ENCODE peak calls at places on chromosomes 5 and 9, in six cellular contexts. R is cardiac fibroblast, Y is IMR-90, F is heart left ventricle, V is AG09319, G is esophagus muscularis mucosa. D is an unnamed sample.
A peak's percentile ranks its signal among the peaks of the same experiment; 100 is the strongest.

GRCh38 chr5:172505840-172506638 is 51.7 kb upstream of the SH3PXD2B start:
- DNase-seq in R (no peak), Y (no peak), F (no peak), V (no peak), G (peak; percentile 64), D (no peak)

GRCh38 chr5:9058666-9059065 is 487.2 kb downstream of the SEMA5A start:
- DNase-seq in R (peak; percentile 44), Y (peak; percentile 44), F (no peak), V (no peak), G (peak; percentile 57), D (no peak)

GRCh38 chr9:127714020-127714835 is 1.2 kb downstream of the PTRH1 start:
- DNase-seq in R (no peak), Y (no peak), F (no peak), V (no peak), G (no peak), D (no peak)

GRCh38 chr9:69674112-69674511 is 1.9 kb upstream of the APBA1 start:
- DNase-seq in R (no peak), Y (no peak), F (no peak), V (no peak), G (no peak), D (no peak)

GRCh38 chr5:157555031-157555640 is 20.4 kb downstream of the ADAM19 start:
- DNase-seq in R (no peak), Y (no peak), F (no peak), V (no peak), G (no peak), D (no peak)

GRCh38 chr9:37283730-37284235 is 138.7 kb upstream of the GRHPR start:
- DNase-seq in R (peak; percentile 49), Y (peak; percentile 87), F (no peak), V (no peak), G (no peak), D (no peak)

GRCh38 chr5:52997424-52997823 is 8.3 kb downstream of the ITGA2 start:
- DNase-seq in R (no peak), Y (no peak), F (no peak), V (no peak), G (no peak), D (no peak)

GRCh38 chr5:158648631-158649030 is 451.1 kb downstream of the EBF1 start:
- DNase-seq in R (no peak), Y (no peak), F (no peak), V (no peak), G (no peak), D (no peak)

GRCh38 chr9:2963307-2963706 is 119.4 kb upstream of the PUM3 start:
- DNase-seq in R (no peak), Y (no peak), F (no peak), V (no peak), G (no peak), D (no peak)

GRCh38 chr5:124557761-124558160 is 188.7 kb downstream of the ZNF608 start:
- DNase-seq in R (no peak), Y (no peak), F (no peak), V (no peak), G (peak; percentile 82), D (no peak)

GRCh38 chr9:131874916-131875670 is 135.2 kb upstream of the RAPGEF1 start:
- DNase-seq in R (no peak), Y (no peak), F (no peak), V (no peak), G (no peak), D (no peak)

GRCh38 chr5:151739939-151740335 is 18.5 kb downstream of the ATOX1 start:
- DNase-seq in R (peak; percentile 91), Y (peak; percentile 94), F (no peak), V (peak; percentile 85), G (no peak), D (no peak)

GRCh38 chr5:132777209-132778069 is at the start of gene SEPTIN8:
- DNase-seq in R (peak; percentile 49), Y (no peak), F (peak; percentile 75), V (no peak), G (no peak), D (peak; percentile 32)

GRCh38 chr5:119077444-119077843 is 6.6 kb downstream of the DMXL1 start:
- DNase-seq in R (no peak), Y (no peak), F (no peak), V (no peak), G (no peak), D (no peak)

GRCh38 chr9:70556736-70557135 is 142.3 kb upstream of the KLF9 start:
- DNase-seq in R (no peak), Y (no peak), F (no peak), V (no peak), G (no peak), D (no peak)

GRCh38 chr5:12672141-12672540 is 767.9 kb upstream of the CTNND2 start:
- DNase-seq in R (no peak), Y (no peak), F (no peak), V (no peak), G (no peak), D (no peak)

GRCh38 chr5:76025069-76025468 is 58.1 kb upstream of the SV2C start:
- DNase-seq in R (no peak), Y (no peak), F (no peak), V (no peak), G (no peak), D (no peak)

GRCh38 chr5:177957241-177957640 is 38.8 kb downstream of the PROP1 start:
- DNase-seq in R (no peak), Y (no peak), F (no peak), V (no peak), G (no peak), D (no peak)

GRCh38 chr9:4934976-4935672 is 49.9 kb upstream of the JAK2 start:
- DNase-seq in R (peak; percentile 30), Y (no peak), F (no peak), V (no peak), G (no peak), D (no peak)

GRCh38 chr9:69122086-69122390 is 52.0 kb upstream of the TJP2 start:
- DNase-seq in R (peak; percentile 65), Y (peak; percentile 61), F (peak; percentile 78), V (no peak), G (no peak), D (peak; percentile 74)

GRCh38 chr9:4430492-4431261 is 59.6 kb upstream of the SLC1A1 start:
- DNase-seq in R (peak; percentile 21), Y (no peak), F (no peak), V (no peak), G (no peak), D (no peak)

GRCh38 chr9:124286292-124286931 is 28.7 kb downstream of the NEK6 start:
- DNase-seq in R (peak; percentile 89), Y (peak; percentile 98), F (peak; percentile 60), V (peak; percentile 75), G (no peak), D (no peak)

GRCh38 chr9:107587175-107587963 is 97.8 kb upstream of the KLF4 start:
- DNase-seq in R (no peak), Y (no peak), F (peak; percentile 76), V (no peak), G (no peak), D (no peak)

GRCh38 chr5:75617746-75618352 is 6.6 kb downstream of the ANKDD1B start:
- DNase-seq in R (peak; percentile 40), Y (no peak), F (no peak), V (no peak), G (no peak), D (no peak)

GRCh38 chr9:19378154-19378553 is 1.9 kb downstream of the RPS6 start:
- DNase-seq in R (peak; percentile 20), Y (no peak), F (no peak), V (no peak), G (no peak), D (no peak)

GRCh38 chr9:99385814-99386279 is 163.8 kb downstream of the SEC61B start:
- DNase-seq in R (no peak), Y (peak; percentile 52), F (peak; percentile 76), V (peak; percentile 53), G (no peak), D (no peak)

GRCh38 chr5:161085081-161085480 is 233.1 kb upstream of the ATP10B start:
- DNase-seq in R (no peak), Y (no peak), F (no peak), V (no peak), G (no peak), D (no peak)

GRCh38 chr5:72584466-72584865 is 77.3 kb upstream of the ZNF366 start:
- DNase-seq in R (peak; percentile 67), Y (no peak), F (no peak), V (no peak), G (no peak), D (no peak)
- TF ChIP-seq CTCF in R (no peak), Y (no peak), F (no peak), V (no peak), G (no peak), D (no peak)

GRCh38 chr5:107269256-107269655 is 401.5 kb downstream of the EFNA5 start:
- DNase-seq in R (no peak), Y (no peak), F (no peak), V (no peak), G (no peak), D (no peak)
- TF ChIP-seq CTCF in R (no peak), Y (no peak), F (no peak), V (no peak), G (no peak), D (no peak)

GRCh38 chr9:130638278-130639118 is 25.9 kb upstream of the PRDM12 start:
- DNase-seq in R (no peak), Y (no peak), F (no peak), V (no peak), G (no peak), D (no peak)

GRCh38 chr9:130639119-130639485 is 25.3 kb upstream of the PRDM12 start:
- DNase-seq in R (no peak), Y (no peak), F (no peak), V (no peak), G (no peak), D (no peak)

GRCh38 chr9:130642926-130643325 is 21.5 kb upstream of the PRDM12 start:
- DNase-seq in R (no peak), Y (no peak), F (no peak), V (no peak), G (no peak), D (no peak)

GRCh38 chr9:130639866-130640555 is 24.4 kb upstream of the PRDM12 start:
- DNase-seq in R (no peak), Y (no peak), F (no peak), V (no peak), G (no peak), D (no peak)

GRCh38 chr9:130640681-130641080 is 23.7 kb upstream of the PRDM12 start:
- DNase-seq in R (no peak), Y (no peak), F (no peak), V (no peak), G (no peak), D (no peak)
- TF ChIP-seq CTCF in R (no peak), Y (no peak), F (no peak), V (no peak), G (no peak), D (no peak)

GRCh38 chr9:14307989-14308750 is 5.8 kb downstream of the NFIB start:
- DNase-seq in R (peak; percentile 24), Y (no peak), F (no peak), V (no peak), G (no peak), D (no peak)

GRCh38 chr9:14309403-14309802 is 4.5 kb downstream of the NFIB start:
- DNase-seq in R (peak; percentile 73), Y (peak; percentile 24), F (no peak), V (no peak), G (no peak), D (no peak)

GRCh38 chr9:14306188-14306587 is 7.8 kb downstream of the NFIB start:
- DNase-seq in R (no peak), Y (no peak), F (no peak), V (no peak), G (no peak), D (no peak)

GRCh38 chr9:14308751-14309140 is 5.2 kb downstream of the NFIB start:
- DNase-seq in R (peak; percentile 13), Y (no peak), F (no peak), V (no peak), G (no peak), D (no peak)

GRCh38 chr9:14306672-14307646 is 7.0 kb downstream of the NFIB start:
- DNase-seq in R (peak; percentile 74), Y (peak; percentile 3), F (no peak), V (no peak), G (no peak), D (no peak)
- TF ChIP-seq CTCF in R (no peak), Y (no peak), F (no peak), V (no peak), G (no peak), D (no peak)

D was measured in prostate gland.